ENCODE peak calls at places on chromosomes 5 and 9, in eight cellular contexts. H is esophagus muscularis mucosa, Q is Panc1, W is HCT116, O is suprapubic skin, B is GM12878, M is GM12891, F is breast epithelium. P is an unnamed sample.

GRCh38 chr5:43101491-43101890 is 19.2 kb upstream of the ZNF131 start:
- DNase-seq in H (no peak), Q (no peak), W (no peak), O (no peak), B (no peak), M (no peak), F (no peak), P (no peak)

GRCh38 chr9:73451003-73451402 is 299.3 kb downstream of the ANXA1 start:
- DNase-seq in H (no peak), Q (no peak), W (no peak), O (no peak), B (no peak), M (no peak), F (no peak), P (no peak)

GRCh38 chr9:133874061-133874638 is 118.0 kb downstream of the VAV2 start:
- DNase-seq in H (no peak), Q (no peak), W (peak; percentile 73), O (no peak), B (no peak), M (no peak), F (no peak), P (no peak)

GRCh38 chr9:16572005-16572727 is 298.3 kb downstream of the BNC2 start:
- DNase-seq in H (no peak), Q (no peak), W (no peak), O (no peak), B (no peak), M (no peak), F (no peak), P (no peak)

GRCh38 chr9:21994996-21995651 is 533 bp downstream of the CDKN2B-AS1 start:
- DNase-seq in H (peak; percentile 96), Q (no peak), W (peak; percentile 56), O (peak; percentile 84), B (peak; percentile 55), M (peak; percentile 78), F (peak; percentile 37), P (no peak)

GRCh38 chr5:83563631-83564030 is 92.1 kb downstream of the VCAN start:
- DNase-seq in H (no peak), Q (no peak), W (no peak), O (no peak), B (no peak), M (no peak), F (no peak), P (no peak)

GRCh38 chr5:144207875-144208444 is 37.3 kb downstream of the KCTD16 start:
- DNase-seq in H (no peak), Q (no peak), W (no peak), O (no peak), B (no peak), M (no peak), F (no peak), P (no peak)

GRCh38 chr9:33517373-33517772 is 6.7 kb upstream of the ANKRD18B start:
- DNase-seq in H (no peak), Q (no peak), W (no peak), O (no peak), B (no peak), M (no peak), F (no peak), P (no peak)

GRCh38 chr9:14412778-14413177 is 98.8 kb upstream of the NFIB start:
- DNase-seq in H (no peak), Q (no peak), W (no peak), O (no peak), B (no peak), M (no peak), F (no peak), P (no peak)

GRCh38 chr5:143174714-143175398 is 228.6 kb downstream of the NR3C1 start:
- DNase-seq in H (no peak), Q (no peak), W (no peak), O (no peak), B (peak; percentile 73), M (no peak), F (no peak), P (no peak)

GRCh38 chr5:141780952-141781730 is 97.1 kb downstream of the PCDH1 start:
- DNase-seq in H (no peak), Q (no peak), W (no peak), O (no peak), B (no peak), M (no peak), F (no peak), P (no peak)

GRCh38 chr9:135215571-135216161 is 128.2 kb downstream of the OLFM1 start:
- DNase-seq in H (no peak), Q (no peak), W (no peak), O (no peak), B (no peak), M (no peak), F (peak; percentile 21), P (no peak)

GRCh38 chr5:138979684-138980275 is 104.6 kb upstream of the LRRTM2 start:
- DNase-seq in H (no peak), Q (no peak), W (no peak), O (no peak), B (no peak), M (no peak), F (no peak), P (peak; percentile 37)

GRCh38 chr5:94471496-94471895 is 146.9 kb downstream of the KIAA0825 start:
- DNase-seq in H (no peak), Q (no peak), W (no peak), O (no peak), B (no peak), M (no peak), F (no peak), P (no peak)

GRCh38 chr5:36200513-36200912 is 41.2 kb downstream of the NADK2 start:
- DNase-seq in H (no peak), Q (no peak), W (no peak), O (no peak), B (no peak), M (no peak), F (no peak), P (no peak)

GRCh38 chr5:132747064-132747692 is at the start of gene CCNI2:
- DNase-seq in H (peak; percentile 88), Q (no peak), W (no peak), O (no peak), B (no peak), M (peak; percentile 48), F (peak; percentile 19), P (peak; percentile 78)

GRCh38 chr9:84849049-84849448 is 179.5 kb downstream of the NTRK2 start:
- DNase-seq in H (no peak), Q (no peak), W (no peak), O (no peak), B (no peak), M (no peak), F (no peak), P (no peak)

GRCh38 chr5:164518049-164518740 is 1012.8 kb downstream of the MAT2B start:
- DNase-seq in H (no peak), Q (no peak), W (no peak), O (no peak), B (no peak), M (no peak), F (no peak), P (no peak)

GRCh38 chr5:62590396-62590795 is 11.8 kb downstream of the LRRC70 start:
- DNase-seq in H (no peak), Q (no peak), W (no peak), O (no peak), B (no peak), M (no peak), F (no peak), P (no peak)
- TF ChIP-seq POLR2AphosphoS5 in H (no peak), Q (no peak), W (no peak), O (no peak), B (no peak), M (no peak), F (no peak), P (no peak)

DNA sequence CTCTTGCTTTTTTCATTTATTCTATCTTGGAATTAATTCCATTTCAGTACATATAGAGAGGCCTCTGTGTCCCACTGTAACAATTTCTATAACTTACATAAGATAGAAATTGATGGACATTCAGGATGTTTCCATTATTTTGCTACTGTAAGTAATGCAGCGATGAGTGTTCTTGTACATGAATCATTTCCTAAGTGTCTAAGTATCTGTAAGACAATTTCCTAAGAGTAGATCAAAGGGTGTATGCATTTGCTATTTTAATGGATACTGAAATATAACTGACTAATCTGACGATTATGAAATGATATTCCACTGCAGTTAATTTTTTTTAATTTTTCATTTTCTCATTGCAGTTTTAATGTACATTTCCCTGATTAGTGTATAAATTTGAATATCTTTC is 23.0 kb upstream of the RBM22 start:
- DNase-seq in H (no peak), Q (no peak), W (no peak), O (no peak), B (no peak), M (no peak), F (no peak), P (no peak)
- TF ChIP-seq POLR2AphosphoS5 in H (no peak), Q (no peak), W (no peak), O (no peak), B (no peak), M (no peak), F (no peak), P (no peak)

DNA sequence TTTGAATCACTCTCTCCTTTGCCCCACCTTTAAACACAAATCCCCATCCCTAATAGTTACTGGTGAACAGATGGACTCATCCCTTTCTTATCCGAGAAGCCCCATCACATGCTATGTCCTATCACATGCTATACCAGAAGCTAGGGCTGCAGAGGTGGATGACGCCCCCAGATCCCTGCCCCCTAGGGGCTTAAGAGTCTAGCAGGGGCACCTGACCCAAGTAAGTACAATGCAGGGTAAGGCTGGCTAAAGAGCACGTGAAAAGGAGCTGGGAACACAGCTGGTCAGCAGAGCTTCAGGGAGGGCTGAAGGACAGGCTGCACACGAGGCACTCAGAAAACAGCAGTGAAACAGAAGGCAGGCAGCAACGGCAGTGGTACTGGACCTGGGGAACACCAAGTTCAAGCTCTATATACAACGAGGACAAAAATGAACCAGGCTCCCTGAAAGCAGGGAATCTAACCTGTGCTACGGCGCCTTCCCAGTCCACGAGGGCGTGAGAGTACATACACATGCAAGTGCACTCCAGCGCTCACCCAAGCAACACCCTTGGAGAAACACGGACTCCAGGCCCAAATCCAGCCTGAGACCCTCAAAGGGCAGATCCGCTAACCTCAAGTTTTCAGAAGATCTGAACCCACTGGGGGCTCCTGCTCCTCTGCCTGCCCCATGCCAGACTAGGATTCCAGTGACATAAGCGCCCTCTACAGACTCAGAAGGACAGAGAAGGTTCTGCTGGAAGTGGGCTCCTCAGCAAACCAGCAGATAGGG is 57.5 kb downstream of the PSMB7 start:
- DNase-seq in H (no peak), Q (no peak), W (no peak), O (no peak), B (no peak), M (no peak), F (no peak), P (no peak)
- TF ChIP-seq POLR2AphosphoS5 in H (no peak), Q (no peak), W (no peak), O (no peak), B (peak; percentile 59), M (peak; percentile 67), F (no peak), P (no peak)

GRCh38 chr9:101480386-101480785 is 44.8 kb upstream of the ALDOB start:
- DNase-seq in H (no peak), Q (no peak), W (no peak), O (no peak), B (no peak), M (no peak), F (no peak), P (no peak)
- TF ChIP-seq POLR2AphosphoS5 in H (no peak), Q (no peak), W (no peak), O (no peak), B (no peak), M (no peak), F (no peak), P (no peak)

GRCh38 chr5:672329-673139 is 20.6 kb downstream of the TPPP start:
- DNase-seq in H (peak; percentile 95), Q (no peak), W (no peak), O (peak; percentile 90), B (no peak), M (no peak), F (peak; percentile 57), P (no peak)
- TF ChIP-seq POLR2AphosphoS5 in H (peak; percentile 48), Q (no peak), W (no peak), O (peak; percentile 9), B (no peak), M (no peak), F (peak; percentile 23), P (no peak)

GRCh38 chr5:71974165-71974564 is 133.1 kb upstream of the MAP1B start:
- DNase-seq in H (peak; percentile 91), Q (no peak), W (no peak), O (no peak), B (no peak), M (no peak), F (peak; percentile 23), P (no peak)
- TF ChIP-seq POLR2AphosphoS5 in H (no peak), Q (no peak), W (no peak), O (peak; percentile 63), B (no peak), M (no peak), F (peak; percentile 76), P (no peak)